ENCODE peak calls at places on chromosome 3, in nine cellular contexts. J is A549, C is ovary, Q is K562, K is HepG2, B is SK-N-SH, Y is sigmoid colon, M is transverse colon, Z is suprapubic skin. W is an unnamed sample.

GRCh38 chr3:101039285-101039684 is 46.1 kb upstream of the ABI3BP start:
- DNase-seq in J (no peak), C (no peak), Q (no peak), K (no peak), B (no peak), Y (no peak), M (no peak), Z (no peak), W (no peak)

GRCh38 chr3:10437272-10437994 is 68.0 kb downstream of the ATP2B2 start:
- DNase-seq in J (no peak), C (no peak), Q (no peak), K (no peak), B (no peak), Y (no peak), M (no peak), Z (no peak), W (no peak)

GRCh38 chr3:118636841-118637240 is 397.8 kb downstream of the IGSF11 start:
- DNase-seq in J (peak), C (no peak), Q (no peak), K (peak), B (peak), Y (no peak), M (no peak), Z (no peak), W (no peak)

GRCh38 chr3:165642761-165643432 is 194.3 kb downstream of the BCHE start:
- DNase-seq in J (peak), C (peak), Q (no peak), K (no peak), B (no peak), Y (peak), M (peak), Z (peak), W (no peak)

GRCh38 chr3:123082370-123083065 is 15.7 kb downstream of the PDIA5 start:
- DNase-seq in J (no peak), C (no peak), Q (no peak), K (no peak), B (no peak), Y (no peak), M (no peak), Z (no peak), W (no peak)

GRCh38 chr3:184765730-184766074 is 46.3 kb upstream of the VPS8 start:
- DNase-seq in J (no peak), C (no peak), Q (no peak), K (no peak), B (no peak), Y (no peak), M (peak), Z (no peak), W (no peak)

GRCh38 chr3:162274070-162274469 is 777.5 kb downstream of the OTOL1 start:
- DNase-seq in J (no peak), C (no peak), Q (no peak), K (no peak), B (no peak), Y (no peak), M (no peak), Z (no peak), W (no peak)

GRCh38 chr3:25592510-25592968 is 72.2 kb downstream of the TOP2B start:
- DNase-seq in J (peak), C (peak), Q (peak), K (peak), B (no peak), Y (peak), M (no peak), Z (no peak), W (no peak)

GRCh38 chr3:130725746-130726145 is 20.9 kb downstream of the PIK3R4 start:
- DNase-seq in J (no peak), C (no peak), Q (no peak), K (no peak), B (no peak), Y (no peak), M (no peak), Z (no peak), W (no peak)

GRCh38 chr3:57918123-57918837 is 89.9 kb upstream of the FLNB start:
- DNase-seq in J (no peak), C (no peak), Q (no peak), K (no peak), B (no peak), Y (no peak), M (no peak), Z (no peak), W (no peak)

GRCh38 chr3:160667452-160667851 is 9.5 kb upstream of the ARL14 start:
- DNase-seq in J (peak), C (no peak), Q (no peak), K (no peak), B (no peak), Y (no peak), M (peak), Z (no peak), W (peak)

GRCh38 chr3:127339943-127340861 is 52.4 kb upstream of the PRR20G start:
- DNase-seq in J (no peak), C (no peak), Q (no peak), K (no peak), B (no peak), Y (no peak), M (no peak), Z (no peak), W (no peak)

GRCh38 chr3:195441476-195441970 is 1.3 kb downstream of the ACAP2 start:
- DNase-seq in J (no peak), C (no peak), Q (no peak), K (peak), B (peak), Y (no peak), M (peak), Z (no peak), W (no peak)

DNA sequence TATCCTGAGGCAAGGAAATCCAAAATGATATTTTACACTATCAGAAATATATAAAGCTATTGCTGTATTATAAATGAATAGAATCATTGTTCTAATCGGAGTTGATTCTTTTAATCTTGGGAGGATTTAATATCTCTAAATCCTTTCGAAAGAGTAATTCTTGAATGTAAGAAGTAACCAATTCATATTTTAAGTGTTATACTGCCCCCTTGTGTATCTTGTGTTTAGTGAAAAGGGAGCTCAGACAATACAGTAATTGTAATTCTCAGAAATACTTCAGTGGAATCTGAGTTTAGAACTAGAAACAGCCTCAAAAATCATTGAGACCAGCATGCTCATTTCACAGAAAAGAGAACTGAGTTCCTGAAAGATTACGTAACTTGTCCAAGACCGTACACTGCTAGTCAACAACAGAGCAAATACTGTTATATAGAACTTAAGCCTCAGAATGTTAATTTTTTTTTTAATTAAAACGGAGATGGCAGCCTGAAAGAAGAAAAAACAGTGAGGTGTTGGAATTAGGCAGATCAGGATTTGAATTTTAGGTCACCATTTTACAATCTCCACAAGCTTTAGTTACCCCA is 42.9 kb downstream of the PLCH1 start:
- DNase-seq in J (peak), C (no peak), Q (peak), K (peak), B (peak), Y (no peak), M (no peak), Z (no peak), W (no peak)
- TF ChIP-seq EP300 in J (no peak), C (no peak), Q (no peak), K (no peak), B (no peak), Y (no peak), M (no peak), Z (no peak), W (no peak)

DNA sequence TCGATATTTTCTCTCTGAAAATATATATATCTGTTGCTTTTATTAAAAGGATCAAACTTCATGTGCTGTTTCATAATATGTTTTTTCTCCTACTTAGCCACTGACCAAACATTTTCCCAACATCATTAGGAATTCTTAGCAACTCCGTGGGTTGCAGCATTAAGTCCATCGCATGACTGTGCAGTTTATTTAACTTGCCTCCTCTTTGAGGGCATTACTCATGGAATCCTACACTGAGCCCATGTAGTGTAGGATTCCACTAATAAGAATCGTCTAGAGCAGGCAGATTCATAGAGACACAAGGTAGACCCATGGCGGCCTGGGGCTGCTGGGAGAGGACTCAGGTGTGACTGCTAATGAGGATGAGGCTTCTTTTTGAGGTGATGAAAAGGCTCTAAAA is 49.3 kb downstream of the CMTM6 start:
- DNase-seq in J (peak), C (no peak), Q (no peak), K (no peak), B (no peak), Y (no peak), M (no peak), Z (peak), W (no peak)
- TF ChIP-seq EP300 in J (no peak), C (no peak), Q (no peak), K (no peak), B (no peak), Y (no peak), M (no peak), Z (no peak), W (no peak)

GRCh38 chr3:17831366-17831765 is 88.9 kb upstream of the TBC1D5 start:
- DNase-seq in J (no peak), C (no peak), Q (no peak), K (no peak), B (no peak), Y (no peak), M (no peak), Z (no peak), W (no peak)
- TF ChIP-seq EP300 in J (no peak), C (no peak), Q (no peak), K (no peak), B (no peak), Y (no peak), M (no peak), Z (no peak), W (no peak)

GRCh38 chr3:129118745-129119144 is 2.9 kb downstream of the RAB43 start:
- DNase-seq in J (no peak), C (no peak), Q (no peak), K (no peak), B (no peak), Y (no peak), M (no peak), Z (no peak), W (no peak)
- TF ChIP-seq EP300 in J (no peak), C (no peak), Q (no peak), K (no peak), B (no peak), Y (no peak), M (no peak), Z (no peak), W (no peak)